ENCODE peak calls at places on chromosomes 6 and 20, in nine cellular contexts. One of them, this sample, is unnamed.

GRCh38 chr6:83151114-83151513 is 42.0 kb downstream of the PGM3 start:
- DNase-seq in BE2C: no peak
- DNase-seq in CMK: no peak
- DNase-seq in lower lobe of right lung: no peak
- DNase-seq in GM06990: no peak
- DNase-seq in AG04450: peak
- DNase-seq in amniotic stem cell: no peak
- DNase-seq in Jurkat, Clone E6-1: no peak
- DNase-seq in kidney: no peak
- DNase-seq in this sample: no peak

GRCh38 chr20:58389324-58389967 is 417 bp downstream of the VAPB start:
- DNase-seq in Jurkat, Clone E6-1: no peak
- DNase-seq in BE2C: peak
- DNase-seq in kidney: peak
- DNase-seq in CMK: peak
- DNase-seq in GM06990: no peak
- DNase-seq in amniotic stem cell: peak
- DNase-seq in AG04450: no peak
- DNase-seq in lower lobe of right lung: no peak
- DNase-seq in this sample: no peak

GRCh38 chr20:63587781-63588591 is 13.9 kb upstream of the HELZ2 start:
- DNase-seq in lower lobe of right lung: no peak
- DNase-seq in amniotic stem cell: no peak
- DNase-seq in CMK: no peak
- DNase-seq in AG04450: no peak
- DNase-seq in GM06990: no peak
- DNase-seq in Jurkat, Clone E6-1: peak
- DNase-seq in kidney: peak
- DNase-seq in BE2C: no peak
- DNase-seq in this sample: no peak

GRCh38 chr6:163536770-163537169 is 122.3 kb downstream of the QKI start:
- DNase-seq in BE2C: no peak
- DNase-seq in Jurkat, Clone E6-1: no peak
- DNase-seq in AG04450: no peak
- DNase-seq in lower lobe of right lung: no peak
- DNase-seq in GM06990: no peak
- DNase-seq in amniotic stem cell: no peak
- DNase-seq in CMK: no peak
- DNase-seq in kidney: no peak
- DNase-seq in this sample: no peak

GRCh38 chr20:63072231-63072791 is 65.5 kb upstream of the BHLHE23 start:
- DNase-seq in BE2C: peak
- DNase-seq in AG04450: no peak
- DNase-seq in lower lobe of right lung: peak
- DNase-seq in amniotic stem cell: no peak
- DNase-seq in Jurkat, Clone E6-1: no peak
- DNase-seq in CMK: no peak
- DNase-seq in GM06990: no peak
- DNase-seq in kidney: peak
- DNase-seq in this sample: no peak

GRCh38 chr6:89932245-89932802 is 38.1 kb downstream of the GJA10 start:
- DNase-seq in BE2C: no peak
- DNase-seq in kidney: no peak
- DNase-seq in lower lobe of right lung: no peak
- DNase-seq in AG04450: no peak
- DNase-seq in amniotic stem cell: no peak
- DNase-seq in CMK: no peak
- DNase-seq in Jurkat, Clone E6-1: no peak
- DNase-seq in GM06990: no peak
- DNase-seq in this sample: no peak

GRCh38 chr20:23782366-23782983 is 31.7 kb upstream of the CST1 start:
- DNase-seq in CMK: peak
- DNase-seq in Jurkat, Clone E6-1: peak
- DNase-seq in kidney: no peak
- DNase-seq in BE2C: no peak
- DNase-seq in AG04450: no peak
- DNase-seq in amniotic stem cell: peak
- DNase-seq in GM06990: no peak
- DNase-seq in lower lobe of right lung: no peak
- DNase-seq in this sample: no peak

GRCh38 chr6:49326337-49326736 is 136.7 kb downstream of the MMUT start:
- DNase-seq in CMK: no peak
- DNase-seq in BE2C: no peak
- DNase-seq in Jurkat, Clone E6-1: no peak
- DNase-seq in amniotic stem cell: no peak
- DNase-seq in lower lobe of right lung: no peak
- DNase-seq in AG04450: no peak
- DNase-seq in GM06990: no peak
- DNase-seq in kidney: no peak
- DNase-seq in this sample: no peak

GRCh38 chr6:152981989-152982767 is 663 bp downstream of the FBXO5 start:
- DNase-seq in amniotic stem cell: no peak
- DNase-seq in AG04450: no peak
- DNase-seq in kidney: peak
- DNase-seq in lower lobe of right lung: no peak
- DNase-seq in GM06990: no peak
- DNase-seq in CMK: no peak
- DNase-seq in BE2C: peak
- DNase-seq in Jurkat, Clone E6-1: no peak
- DNase-seq in this sample: no peak

GRCh38 chr6:52426667-52427066 is 6.5 kb downstream of the EFHC1 start:
- DNase-seq in BE2C: no peak
- DNase-seq in lower lobe of right lung: no peak
- DNase-seq in AG04450: no peak
- DNase-seq in kidney: no peak
- DNase-seq in Jurkat, Clone E6-1: no peak
- DNase-seq in GM06990: no peak
- DNase-seq in amniotic stem cell: no peak
- DNase-seq in CMK: no peak
- DNase-seq in this sample: no peak

GRCh38 chr20:48606841-48607543 is 220.8 kb downstream of the PREX1 start:
- DNase-seq in AG04450: no peak
- DNase-seq in CMK: no peak
- DNase-seq in lower lobe of right lung: peak
- DNase-seq in BE2C: no peak
- DNase-seq in GM06990: no peak
- DNase-seq in amniotic stem cell: no peak
- DNase-seq in kidney: no peak
- DNase-seq in Jurkat, Clone E6-1: no peak
- DNase-seq in this sample: no peak

GRCh38 chr6:166621114-166621540 is 5.9 kb downstream of the RPS6KA2 start:
- DNase-seq in kidney: no peak
- DNase-seq in CMK: no peak
- DNase-seq in amniotic stem cell: no peak
- DNase-seq in BE2C: no peak
- DNase-seq in AG04450: no peak
- DNase-seq in Jurkat, Clone E6-1: no peak
- DNase-seq in GM06990: no peak
- DNase-seq in lower lobe of right lung: no peak
- DNase-seq in this sample: no peak

GRCh38 chr6:33794910-33795615 is 6.1 kb upstream of the LEMD2 start:
- DNase-seq in Jurkat, Clone E6-1: no peak
- DNase-seq in amniotic stem cell: no peak
- DNase-seq in CMK: no peak
- DNase-seq in GM06990: no peak
- DNase-seq in lower lobe of right lung: no peak
- DNase-seq in AG04450: no peak
- DNase-seq in kidney: peak
- DNase-seq in BE2C: no peak
- DNase-seq in this sample: no peak

GRCh38 chr6:55040102-55040848 is 134.0 kb upstream of the HCRTR2 start:
- DNase-seq in Jurkat, Clone E6-1: no peak
- DNase-seq in lower lobe of right lung: no peak
- DNase-seq in BE2C: no peak
- DNase-seq in CMK: no peak
- DNase-seq in GM06990: no peak
- DNase-seq in AG04450: peak
- DNase-seq in amniotic stem cell: peak
- DNase-seq in kidney: no peak
- DNase-seq in this sample: no peak

GRCh38 chr6:149425224-149425623 is 25.2 kb downstream of the SUMO4 start:
- DNase-seq in lower lobe of right lung: no peak
- DNase-seq in AG04450: no peak
- DNase-seq in BE2C: no peak
- DNase-seq in amniotic stem cell: no peak
- DNase-seq in CMK: no peak
- DNase-seq in GM06990: no peak
- DNase-seq in Jurkat, Clone E6-1: no peak
- DNase-seq in kidney: no peak
- DNase-seq in this sample: no peak

GRCh38 chr6:38432479-38432878 is 207.2 kb downstream of the BTBD9 start:
- DNase-seq in Jurkat, Clone E6-1: no peak
- DNase-seq in CMK: no peak
- DNase-seq in AG04450: no peak
- DNase-seq in amniotic stem cell: no peak
- DNase-seq in kidney: no peak
- DNase-seq in lower lobe of right lung: no peak
- DNase-seq in GM06990: no peak
- DNase-seq in BE2C: no peak
- DNase-seq in this sample: no peak

GRCh38 chr6:6622557-6622956 is 34.0 kb downstream of the LY86 start:
- DNase-seq in BE2C: no peak
- DNase-seq in kidney: no peak
- DNase-seq in GM06990: no peak
- DNase-seq in amniotic stem cell: no peak
- DNase-seq in CMK: no peak
- DNase-seq in Jurkat, Clone E6-1: no peak
- DNase-seq in lower lobe of right lung: no peak
- DNase-seq in AG04450: no peak
- DNase-seq in this sample: no peak

GRCh38 chr6:42523158-42523814 is 40.5 kb upstream of the UBR2 start:
- DNase-seq in kidney: no peak
- DNase-seq in GM06990: no peak
- DNase-seq in lower lobe of right lung: no peak
- DNase-seq in Jurkat, Clone E6-1: no peak
- DNase-seq in CMK: no peak
- DNase-seq in AG04450: no peak
- DNase-seq in BE2C: no peak
- DNase-seq in amniotic stem cell: no peak
- DNase-seq in this sample: no peak

GRCh38 chr6:112035446-112035845 is 18.5 kb upstream of the CCN6 start:
- DNase-seq in BE2C: no peak
- DNase-seq in amniotic stem cell: no peak
- DNase-seq in AG04450: no peak
- DNase-seq in CMK: no peak
- DNase-seq in Jurkat, Clone E6-1: no peak
- DNase-seq in GM06990: no peak
- DNase-seq in kidney: no peak
- DNase-seq in lower lobe of right lung: no peak
- DNase-seq in this sample: no peak

GRCh38 chr20:41373851-41374567 is 7.4 kb upstream of the EMILIN3 start:
- DNase-seq in Jurkat, Clone E6-1: no peak
- DNase-seq in CMK: no peak
- DNase-seq in AG04450: no peak
- DNase-seq in kidney: no peak
- DNase-seq in BE2C: peak
- DNase-seq in GM06990: no peak
- DNase-seq in lower lobe of right lung: no peak
- DNase-seq in amniotic stem cell: no peak
- DNase-seq in this sample: no peak

GRCh38 chr6:52518279-52518944 is 58.4 kb downstream of the TRAM2 start:
- DNase-seq in lower lobe of right lung: no peak
- DNase-seq in Jurkat, Clone E6-1: no peak
- DNase-seq in GM06990: no peak
- DNase-seq in CMK: no peak
- DNase-seq in amniotic stem cell: no peak
- DNase-seq in kidney: no peak
- DNase-seq in AG04450: no peak
- DNase-seq in BE2C: no peak
- DNase-seq in this sample: no peak

GRCh38 chr6:144176043-144176442 is 25.7 kb downstream of the STX11 start:
- DNase-seq in BE2C: no peak
- DNase-seq in GM06990: no peak
- DNase-seq in kidney: no peak
- DNase-seq in Jurkat, Clone E6-1: no peak
- DNase-seq in CMK: no peak
- DNase-seq in lower lobe of right lung: no peak
- DNase-seq in amniotic stem cell: no peak
- DNase-seq in AG04450: no peak
- DNase-seq in this sample: no peak

GRCh38 chr6:150813319-150813992 is 52.0 kb upstream of the MTHFD1L start:
- DNase-seq in lower lobe of right lung: no peak
- DNase-seq in amniotic stem cell: no peak
- DNase-seq in Jurkat, Clone E6-1: no peak
- DNase-seq in GM06990: peak
- DNase-seq in BE2C: no peak
- DNase-seq in kidney: no peak
- DNase-seq in AG04450: no peak
- DNase-seq in CMK: no peak
- DNase-seq in this sample: no peak

GRCh38 chr6:142373268-142374089 is 71.7 kb downstream of the ADGRG6 start:
- DNase-seq in BE2C: no peak
- DNase-seq in GM06990: no peak
- DNase-seq in Jurkat, Clone E6-1: no peak
- DNase-seq in amniotic stem cell: no peak
- DNase-seq in AG04450: no peak
- DNase-seq in CMK: no peak
- DNase-seq in kidney: no peak
- DNase-seq in lower lobe of right lung: no peak
- DNase-seq in this sample: no peak

GRCh38 chr6:127102299-127102698 is 16.2 kb upstream of the RSPO3 start:
- DNase-seq in AG04450: peak
- DNase-seq in lower lobe of right lung: no peak
- DNase-seq in BE2C: no peak
- DNase-seq in kidney: no peak
- DNase-seq in CMK: no peak
- DNase-seq in Jurkat, Clone E6-1: no peak
- DNase-seq in GM06990: no peak
- DNase-seq in amniotic stem cell: no peak
- DNase-seq in this sample: peak

GRCh38 chr6:11766589-11767450 is 11.8 kb downstream of the ADTRP start:
- DNase-seq in GM06990: no peak
- DNase-seq in amniotic stem cell: peak
- DNase-seq in kidney: no peak
- DNase-seq in AG04450: peak
- DNase-seq in CMK: no peak
- DNase-seq in lower lobe of right lung: no peak
- DNase-seq in Jurkat, Clone E6-1: no peak
- DNase-seq in BE2C: no peak
- DNase-seq in this sample: no peak

GRCh38 chr20:23340524-23340923 is 10.1 kb upstream of the NXT1 start:
- DNase-seq in amniotic stem cell: peak
- DNase-seq in kidney: peak
- DNase-seq in AG04450: no peak
- DNase-seq in lower lobe of right lung: no peak
- DNase-seq in Jurkat, Clone E6-1: peak
- DNase-seq in GM06990: no peak
- DNase-seq in BE2C: peak
- DNase-seq in CMK: no peak
- DNase-seq in this sample: peak

GRCh38 chr6:26571592-26572296 is 25.0 kb upstream of the ABT1 start:
- DNase-seq in Jurkat, Clone E6-1: no peak
- DNase-seq in CMK: peak
- DNase-seq in AG04450: peak
- DNase-seq in GM06990: peak
- DNase-seq in kidney: no peak
- DNase-seq in BE2C: peak
- DNase-seq in lower lobe of right lung: no peak
- DNase-seq in amniotic stem cell: peak
- DNase-seq in this sample: no peak

GRCh38 chr6:138162104-138162946 is 586 bp downstream of the ARFGEF3 start:
- DNase-seq in Jurkat, Clone E6-1: no peak
- DNase-seq in amniotic stem cell: no peak
- DNase-seq in AG04450: no peak
- DNase-seq in GM06990: no peak
- DNase-seq in lower lobe of right lung: peak
- DNase-seq in CMK: no peak
- DNase-seq in kidney: no peak
- DNase-seq in BE2C: no peak
- DNase-seq in this sample: no peak

GRCh38 chr6:55980627-55981211 is 105.3 kb upstream of the BMP5 start:
- DNase-seq in AG04450: no peak
- DNase-seq in kidney: no peak
- DNase-seq in GM06990: no peak
- DNase-seq in BE2C: peak
- DNase-seq in amniotic stem cell: peak
- DNase-seq in CMK: no peak
- DNase-seq in Jurkat, Clone E6-1: peak
- DNase-seq in lower lobe of right lung: no peak
- DNase-seq in this sample: no peak

GRCh38 chr6:86192123-86192522 is 549.4 kb upstream of the SYNCRIP start:
- DNase-seq in CMK: peak
- DNase-seq in Jurkat, Clone E6-1: peak
- DNase-seq in amniotic stem cell: no peak
- DNase-seq in BE2C: peak
- DNase-seq in GM06990: no peak
- DNase-seq in AG04450: no peak
- DNase-seq in kidney: no peak
- DNase-seq in lower lobe of right lung: no peak
- DNase-seq in this sample: no peak

This sample was measured in CD14-positive monocyte.